ENCODE peak calls at places on chromosomes 16 and 17, in four cellular contexts. T is hypothalamus; F is HEK293T; W is activated T-helper 9 cell treated with anti-CD3 and anti-CD28 coated beads, Interleukin-2, amount 50 U/mL, for 16 hours. D is an unnamed sample.
A peak's percentile ranks its signal among the peaks of the same experiment; 100 is the strongest.

GRCh38 chr16:17467923-17468540 is 2.7 kb downstream of the XYLT1 start:
- DNase-seq in T (peak; percentile 69), F (peak; percentile 55), W (no peak), D (no peak)

GRCh38 chr16:29710227-29711219 is 31.5 kb downstream of the QPRT start:
- DNase-seq in T (no peak), F (peak; percentile 53), W (no peak), D (no peak)

GRCh38 chr17:565506-565905 is 149.1 kb downstream of the VPS53 start:
- DNase-seq in T (no peak), F (peak; percentile 14), W (no peak), D (no peak)

GRCh38 chr16:88050952-88051660 is 99.9 kb downstream of the BANP start:
- DNase-seq in T (no peak), F (no peak), W (no peak), D (no peak)

GRCh38 chr17:44628234-44629188 is 27.8 kb upstream of the MEIOC start:
- DNase-seq in T (peak; percentile 10), F (no peak), W (no peak), D (no peak)

GRCh38 chr16:31090540-31090939 is 1.8 kb upstream of the PRSS53 start:
- DNase-seq in T (no peak), F (no peak), W (no peak), D (no peak)

GRCh38 chr16:52435573-52435972 is 111.4 kb downstream of the TOX3 start:
- DNase-seq in T (no peak), F (no peak), W (no peak), D (no peak)

GRCh38 chr16:84795338-84796053 is 24.3 kb upstream of the CRISPLD2 start:
- DNase-seq in T (no peak), F (no peak), W (no peak), D (no peak)

GRCh38 chr17:63989622-63990345 is 8.4 kb upstream of the PRR29 start:
- DNase-seq in T (no peak), F (no peak), W (no peak), D (no peak)

GRCh38 chr16:50071075-50071671 is 5.4 kb downstream of the HEATR3 start:
- DNase-seq in T (no peak), F (no peak), W (no peak), D (no peak)

GRCh38 chr17:72489273-72489641 is 368.4 kb downstream of the SOX9 start:
- DNase-seq in T (no peak), F (no peak), W (no peak), D (no peak)

GRCh38 chr16:49890876-49891275 is 35.0 kb upstream of the ZNF423 start:
- DNase-seq in T (no peak), F (peak; percentile 30), W (no peak), D (peak; percentile 13)

GRCh38 chr17:31327534-31328526 is 6.4 kb upstream of the EVI2A start:
- DNase-seq in T (no peak), F (no peak), W (no peak), D (no peak)

GRCh38 chr17:13921841-13922776 is 147.2 kb upstream of the COX10 start:
- DNase-seq in T (no peak), F (no peak), W (no peak), D (no peak)

GRCh38 chr17:81683584-81684441 is at the start of the genes ARL16 and HGS:
- DNase-seq in T (peak; percentile 95), F (peak; percentile 99), W (peak; percentile 96), D (peak; percentile 98)

D was measured in stimulated activated CD4-positive, alpha-beta T cell treated with anti-CD3 and anti-CD28 coated beads, Interleukin-12 subunit alpha, Interleukin-12 subunit beta, amount 100 ng/mL, for 48 hours.